ENCODE peak calls at places on chromosome 13, in four cellular contexts. S is GDM1; Z is cardiac fibroblast; Q is stimulated activated CD4-positive, alpha-beta T cell treated with anti-CD3 and anti-CD28 coated beads, Interleukin-1b, Interleukin-23, amount 100 ng/mL, for 24 hours. I is an unnamed sample.

GRCh38 chr13:70107498-70108271 is at the start of gene ATXN8OS:
- DNase-seq in Q (no peak), S (no peak), Z (no peak), I (no peak)

GRCh38 chr13:41720839-41721561 is 239.9 kb downstream of the VWA8 start:
- DNase-seq in Z (no peak), S (no peak), Q (no peak), I (no peak)

GRCh38 chr13:51605698-51606097 is 21.4 kb downstream of the WDFY2 start:
- DNase-seq in S (no peak), Z (no peak), Q (no peak), I (no peak)

GRCh38 chr13:83731113-83731512 is 151.2 kb downstream of the SLITRK1 start:
- DNase-seq in Q (no peak), Z (no peak), S (no peak), I (no peak)

GRCh38 chr13:74136089-74136658 is 2.0 kb upstream of the KLF12 start:
- DNase-seq in Q (no peak), Z (peak; percentile 59), S (no peak), I (peak; percentile 53)

GRCh38 chr13:66665991-66666390 is 564.1 kb downstream of the PCDH9 start:
- DNase-seq in Z (peak; percentile 83), Q (no peak), S (no peak), I (peak; percentile 98)

GRCh38 chr13:73593199-73593765 is 534.5 kb downstream of the KLF5 start:
- DNase-seq in Z (no peak), Q (no peak), S (no peak), I (no peak)

GRCh38 chr13:24625324-24625723 is 54.9 kb upstream of the ATP12A start:
- DNase-seq in Q (no peak), S (no peak), Z (peak; percentile 31), I (no peak)

GRCh38 chr13:38415233-38415632 is 65.6 kb downstream of the UFM1 start:
- DNase-seq in Z (no peak), Q (no peak), S (peak; percentile 14), I (no peak)

GRCh38 chr13:105871768-105872167 is 663.7 kb downstream of the EFNB2 start:
- DNase-seq in Z (no peak), Q (no peak), S (no peak), I (no peak)

GRCh38 chr13:110322126-110322827 is 15.2 kb downstream of the COL4A2 start:
- DNase-seq in S (no peak), Q (no peak), Z (no peak), I (no peak)

GRCh38 chr13:112705286-112705685 is 15.4 kb downstream of the ATP11A start:
- DNase-seq in Z (no peak), Q (no peak), S (no peak), I (no peak)

GRCh38 chr13:109344552-109345157 is 441.7 kb downstream of the IRS2 start:
- DNase-seq in Q (no peak), S (no peak), Z (peak; percentile 26), I (peak; percentile 50)

GRCh38 chr13:76684336-76684735 is 201.9 kb downstream of the KCTD12 start:
- DNase-seq in S (no peak), Q (no peak), Z (peak; percentile 39), I (no peak)

GRCh38 chr13:110509478-110509926 is 52.0 kb downstream of the RAB20 start:
- DNase-seq in S (no peak), Z (no peak), Q (no peak), I (no peak)

GRCh38 chr13:23348270-23349126 is 85.0 kb downstream of the SACS start:
- DNase-seq in Q (no peak), Z (peak; percentile 10), S (no peak), I (no peak)

GRCh38 chr13:100987993-100988392 is 313.4 kb upstream of the TMTC4 start:
- DNase-seq in Q (no peak), S (no peak), Z (no peak), I (peak; percentile 41)

GRCh38 chr13:98050041-98050466 is 92.8 kb upstream of the FARP1 start:
- DNase-seq in S (no peak), Z (no peak), Q (no peak), I (peak; percentile 63)

GRCh38 chr13:42330991-42331390 is 59.0 kb downstream of the AKAP11 start:
- DNase-seq in S (no peak), Z (no peak), Q (no peak), I (no peak)

GRCh38 chr13:37869756-37870488 is at the start of gene TRPC4:
- DNase-seq in Q (no peak), S (no peak), Z (peak; percentile 77), I (peak; percentile 79)

GRCh38 chr13:102091231-102091630 is 310.6 kb downstream of the FGF14 start:
- DNase-seq in Q (no peak), Z (no peak), S (no peak), I (peak; percentile 7)

GRCh38 chr13:112097770-112098169 is 30.8 kb downstream of the SOX1 start:
- DNase-seq in Z (no peak), Q (no peak), S (no peak), I (no peak)

GRCh38 chr13:40563350-40564125 is 102.9 kb downstream of the FOXO1 start:
- DNase-seq in Q (no peak), Z (peak; percentile 69), S (no peak), I (no peak)

GRCh38 chr13:37360556-37360955 is 238.0 kb downstream of the POSTN start:
- DNase-seq in S (no peak), Z (peak; percentile 55), Q (no peak), I (no peak)

GRCh38 chr13:41465965-41466364 is 8.6 kb downstream of the RGCC start:
- DNase-seq in S (no peak), Q (no peak), Z (no peak), I (no peak)

GRCh38 chr13:94121686-94122085 is 357.8 kb downstream of the DCT start:
- DNase-seq in Z (peak; percentile 53), S (no peak), Q (no peak), I (peak; percentile 89)

GRCh38 chr13:29893438-29893837 is 43.0 kb upstream of the UBL3 start:
- DNase-seq in Z (no peak), Q (no peak), S (no peak), I (no peak)

GRCh38 chr13:65090191-65090590 is 2139.9 kb downstream of the PCDH9 start:
- DNase-seq in Q (no peak), Z (no peak), S (no peak), I (no peak)

GRCh38 chr13:56314755-56315154 is 826.0 kb upstream of the PRR20A start:
- DNase-seq in Z (no peak), S (no peak), Q (no peak), I (no peak)

GRCh38 chr13:83753912-83754624 is 128.2 kb downstream of the SLITRK1 start:
- DNase-seq in S (no peak), Z (no peak), Q (no peak), I (peak; percentile 7)

GRCh38 chr13:110132178-110132975 is 174.6 kb downstream of the COL4A1 start:
- DNase-seq in Z (no peak), Q (no peak), S (no peak), I (no peak)